ENCODE peak calls at places on chromosomes 5 and 9, in nine cellular contexts. T is ecto neural progenitor cell; J is MV-4-11; W is stimulated activated naive B cell treated with anti-CD40 and anti-IgM and Interleukin-4, amounts not matched to agents 10 μg/mL and 1 μg/mL and 100 μg/mL, for 72 hours; H is RWPE1; U is GM10248; R is cardiac septum; D is PC-3; Z is astrocyte of the spinal cord. E is an unnamed sample.

GRCh38 chr9:110640736-110641135 is 27.9 kb upstream of the MUSK start:
- DNase-seq in T (no peak), J (peak), W (no peak), H (no peak), U (no peak), R (no peak), D (peak), Z (no peak), E (no peak)

GRCh38 chr9:129884220-129885017 is 49.2 kb downstream of the USP20 start:
- DNase-seq in T (peak), J (peak), W (peak), H (peak), U (peak), R (peak), D (peak), Z (peak), E (peak)

GRCh38 chr5:169781452-169782345 is 144.6 kb downstream of the DOCK2 start:
- DNase-seq in T (no peak), J (no peak), W (no peak), H (no peak), U (no peak), R (no peak), D (no peak), Z (no peak), E (no peak)

GRCh38 chr5:61330341-61330878 is 1.6 kb upstream of the ZSWIM6 start:
- DNase-seq in T (peak), J (no peak), W (no peak), H (peak), U (no peak), R (no peak), D (peak), Z (peak), E (no peak)

GRCh38 chr5:61047346-61047745 is 102.3 kb downstream of the NDUFAF2 start:
- DNase-seq in T (no peak), J (no peak), W (no peak), H (no peak), U (no peak), R (no peak), D (no peak), Z (no peak), E (no peak)

GRCh38 chr5:54249210-54250028 is 61.0 kb downstream of the ARL15 start:
- DNase-seq in T (no peak), J (peak), W (no peak), H (peak), U (peak), R (no peak), D (peak), Z (peak), E (no peak)

GRCh38 chr9:129208191-129209091 is 30.4 kb upstream of the IER5L start:
- DNase-seq in T (peak), J (no peak), W (no peak), H (no peak), U (no peak), R (no peak), D (no peak), Z (no peak), E (no peak)

GRCh38 chr9:94916956-94917355 is 190.5 kb downstream of the AOPEP start:
- DNase-seq in T (peak), J (no peak), W (no peak), H (peak), U (no peak), R (no peak), D (peak), Z (no peak), E (no peak)

GRCh38 chr5:2727620-2728019 is 23.9 kb downstream of the IRX2 start:
- DNase-seq in T (no peak), J (no peak), W (no peak), H (no peak), U (no peak), R (no peak), D (no peak), Z (no peak), E (no peak)

GRCh38 chr5:155729684-155730059 is 597.3 kb upstream of the SGCD start:
- DNase-seq in T (peak), J (no peak), W (no peak), H (no peak), U (no peak), R (peak), D (no peak), Z (no peak), E (no peak)